ENCODE peak calls at places on chromosomes 2 and 18, in nine cellular contexts. One of them, this sample, is unnamed.

GRCh38 chr18:47953471-47953931 is 23.0 kb upstream of the SMAD2 start:
- DNase-seq in neural progenitor cell: peak
- DNase-seq in HepG2: no peak
- DNase-seq in IMR-90: no peak
- DNase-seq in GM12878: no peak
- DNase-seq in H1: no peak
- DNase-seq in A549: no peak
- DNase-seq in PC-3: peak
- DNase-seq in HCT116: no peak
- DNase-seq in this sample: peak

GRCh38 chr18:60120231-60120630 is 220.4 kb downstream of the PMAIP1 start:
- DNase-seq in neural progenitor cell: no peak
- DNase-seq in PC-3: peak
- DNase-seq in IMR-90: no peak
- DNase-seq in HepG2: no peak
- DNase-seq in GM12878: no peak
- DNase-seq in H1: no peak
- DNase-seq in HCT116: no peak
- DNase-seq in A549: no peak
- DNase-seq in this sample: no peak

GRCh38 chr18:79794851-79795250 is 2.9 kb upstream of the KCNG2 start:
- DNase-seq in HCT116: no peak
- DNase-seq in PC-3: no peak
- DNase-seq in H1: no peak
- DNase-seq in IMR-90: no peak
- DNase-seq in HepG2: no peak
- DNase-seq in GM12878: no peak
- DNase-seq in A549: no peak
- DNase-seq in neural progenitor cell: no peak
- DNase-seq in this sample: no peak

GRCh38 chr2:169365093-169365483 is 2.8 kb upstream of the LRP2 start:
- DNase-seq in PC-3: no peak
- DNase-seq in A549: no peak
- DNase-seq in HepG2: no peak
- DNase-seq in HCT116: no peak
- DNase-seq in H1: no peak
- DNase-seq in IMR-90: no peak
- DNase-seq in neural progenitor cell: no peak
- DNase-seq in GM12878: no peak
- DNase-seq in this sample: no peak

GRCh38 chr2:215269397-215270117 is 42.3 kb upstream of the ATIC start:
- DNase-seq in PC-3: peak
- DNase-seq in A549: peak
- DNase-seq in neural progenitor cell: peak
- DNase-seq in GM12878: peak
- DNase-seq in H1: no peak
- DNase-seq in HCT116: peak
- DNase-seq in IMR-90: peak
- DNase-seq in HepG2: peak
- DNase-seq in this sample: peak

GRCh38 chr18:13136056-13136688 is 82.4 kb upstream of the LDLRAD4 start:
- DNase-seq in HCT116: no peak
- DNase-seq in IMR-90: no peak
- DNase-seq in A549: no peak
- DNase-seq in H1: no peak
- DNase-seq in HepG2: no peak
- DNase-seq in GM12878: no peak
- DNase-seq in neural progenitor cell: peak
- DNase-seq in PC-3: no peak
- DNase-seq in this sample: no peak

GRCh38 chr18:63683152-63683551 is 19.6 kb upstream of the SERPINB11 start:
- DNase-seq in IMR-90: peak
- DNase-seq in PC-3: peak
- DNase-seq in GM12878: no peak
- DNase-seq in neural progenitor cell: peak
- DNase-seq in HepG2: no peak
- DNase-seq in A549: peak
- DNase-seq in HCT116: no peak
- DNase-seq in H1: peak
- DNase-seq in this sample: peak

GRCh38 chr2:119645173-119645846 is 33.7 kb upstream of the TMEM177 start:
- DNase-seq in IMR-90: peak
- DNase-seq in H1: no peak
- DNase-seq in HepG2: no peak
- DNase-seq in neural progenitor cell: no peak
- DNase-seq in PC-3: no peak
- DNase-seq in HCT116: no peak
- DNase-seq in A549: no peak
- DNase-seq in GM12878: no peak
- DNase-seq in this sample: no peak

GRCh38 chr18:75204262-75204977 is 4.5 kb downstream of the PTGR3 start:
- DNase-seq in HepG2: no peak
- DNase-seq in GM12878: no peak
- DNase-seq in PC-3: no peak
- DNase-seq in H1: no peak
- DNase-seq in A549: no peak
- DNase-seq in neural progenitor cell: peak
- DNase-seq in IMR-90: peak
- DNase-seq in HCT116: no peak
- DNase-seq in this sample: peak

GRCh38 chr2:116948258-116948657 is 866.2 kb upstream of the DDX18 start:
- DNase-seq in IMR-90: no peak
- DNase-seq in neural progenitor cell: no peak
- DNase-seq in GM12878: no peak
- DNase-seq in HCT116: no peak
- DNase-seq in A549: no peak
- DNase-seq in HepG2: no peak
- DNase-seq in PC-3: no peak
- DNase-seq in H1: no peak
- DNase-seq in this sample: no peak

GRCh38 chr2:3626118-3626816 is 31.4 kb downstream of the COLEC11 start:
- DNase-seq in H1: no peak
- DNase-seq in neural progenitor cell: no peak
- DNase-seq in GM12878: no peak
- DNase-seq in IMR-90: peak
- DNase-seq in PC-3: no peak
- DNase-seq in HCT116: no peak
- DNase-seq in A549: no peak
- DNase-seq in HepG2: peak
- DNase-seq in this sample: peak

DNA sequence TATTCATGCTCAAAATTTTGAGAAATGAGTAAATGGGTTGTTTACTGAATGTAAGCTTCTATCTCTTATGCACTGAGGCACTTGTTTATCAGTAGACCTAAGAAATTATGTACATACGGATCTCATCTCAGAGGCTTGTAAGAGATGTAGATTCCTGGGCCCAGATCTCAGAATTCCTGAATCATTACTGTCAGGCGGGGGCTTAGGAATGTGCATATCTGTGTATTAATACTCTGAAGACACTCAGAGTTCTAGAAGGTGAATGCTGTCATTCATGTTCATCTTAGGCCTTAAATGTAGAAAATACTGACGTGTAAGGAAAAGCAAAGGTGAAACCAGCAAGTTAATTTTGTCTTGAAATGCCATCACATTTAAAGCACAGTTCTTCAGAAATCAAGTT is 169.6 kb downstream of the FMNL2 start:
- DNase-seq in PC-3: no peak
- DNase-seq in neural progenitor cell: no peak
- DNase-seq in HCT116: no peak
- DNase-seq in HepG2: no peak
- DNase-seq in GM12878: no peak
- DNase-seq in A549: peak
- DNase-seq in IMR-90: peak
- DNase-seq in H1: no peak
- DNase-seq in this sample: peak
- H3K4me2 ChIP-seq in PC-3: no peak
- H3K4me2 ChIP-seq in neural progenitor cell: no peak
- H3K4me2 ChIP-seq in HCT116: peak
- H3K4me2 ChIP-seq in HepG2: no peak
- H3K4me2 ChIP-seq in GM12878: peak
- H3K4me2 ChIP-seq in A549: peak
- H3K4me2 ChIP-seq in IMR-90: peak
- H3K4me2 ChIP-seq in H1: no peak
- H3K4me2 ChIP-seq in this sample: peak

GRCh38 chr2:219497495-219498279 is 1.0 kb upstream of the GMPPA start:
- DNase-seq in HCT116: peak
- DNase-seq in HepG2: peak
- DNase-seq in PC-3: peak
- DNase-seq in neural progenitor cell: peak
- DNase-seq in GM12878: no peak
- DNase-seq in A549: peak
- DNase-seq in IMR-90: peak
- DNase-seq in H1: no peak
- DNase-seq in this sample: peak

GRCh38 chr2:219496781-219497494 is 1.8 kb upstream of the GMPPA start:
- DNase-seq in H1: no peak
- DNase-seq in HCT116: no peak
- DNase-seq in neural progenitor cell: peak
- DNase-seq in A549: no peak
- DNase-seq in IMR-90: no peak
- DNase-seq in GM12878: no peak
- DNase-seq in PC-3: no peak
- DNase-seq in HepG2: no peak
- DNase-seq in this sample: no peak

GRCh38 chr2:219496247-219496646 is 2.4 kb upstream of the GMPPA start:
- DNase-seq in IMR-90: no peak
- DNase-seq in HepG2: no peak
- DNase-seq in A549: no peak
- DNase-seq in HCT116: no peak
- DNase-seq in H1: no peak
- DNase-seq in neural progenitor cell: no peak
- DNase-seq in GM12878: no peak
- DNase-seq in PC-3: no peak
- DNase-seq in this sample: no peak

GRCh38 chr2:219494952-219495530 is 3.6 kb upstream of the GMPPA start:
- DNase-seq in H1: no peak
- DNase-seq in PC-3: no peak
- DNase-seq in neural progenitor cell: no peak
- DNase-seq in A549: no peak
- DNase-seq in HepG2: no peak
- DNase-seq in IMR-90: no peak
- DNase-seq in GM12878: no peak
- DNase-seq in HCT116: no peak
- DNase-seq in this sample: no peak

DNA sequence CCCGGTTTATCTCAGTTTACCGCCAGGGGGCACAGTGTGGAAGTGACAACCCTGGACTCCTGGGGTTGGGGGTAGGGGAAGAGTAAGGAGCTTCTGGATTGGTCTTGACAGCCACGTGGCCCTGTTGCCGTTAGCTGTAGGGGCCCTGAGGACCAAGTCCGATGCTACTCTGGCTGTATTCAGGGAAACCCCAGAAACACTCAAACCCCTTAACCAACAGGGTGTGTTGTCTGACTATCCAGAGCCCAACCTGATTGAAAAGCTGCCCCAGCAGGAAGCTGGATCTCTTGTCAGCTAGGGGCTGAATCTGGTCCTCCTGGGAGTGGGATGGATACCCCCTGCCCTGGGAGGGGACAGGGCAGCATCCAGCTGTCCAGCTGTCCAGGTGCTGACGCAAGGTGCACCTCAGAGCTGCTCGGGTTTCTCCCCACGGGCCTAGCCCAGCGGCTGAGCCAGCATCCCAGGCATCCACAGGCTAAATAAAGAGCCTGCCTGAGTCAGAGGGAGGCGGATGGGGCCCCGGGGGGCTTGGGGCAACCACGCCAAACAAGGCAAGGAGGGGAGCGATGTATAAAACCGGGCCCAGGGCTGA is 3.1 kb upstream of the GMPPA start:
- DNase-seq in neural progenitor cell: peak
- DNase-seq in HCT116: peak
- DNase-seq in PC-3: peak
- DNase-seq in IMR-90: peak
- DNase-seq in HepG2: peak
- DNase-seq in GM12878: peak
- DNase-seq in H1: no peak
- DNase-seq in A549: peak
- DNase-seq in this sample: peak
- H3K4me2 ChIP-seq in neural progenitor cell: no peak
- H3K4me2 ChIP-seq in HCT116: peak
- H3K4me2 ChIP-seq in PC-3: no peak
- H3K4me2 ChIP-seq in IMR-90: no peak
- H3K4me2 ChIP-seq in HepG2: peak
- H3K4me2 ChIP-seq in GM12878: no peak
- H3K4me2 ChIP-seq in H1: peak
- H3K4me2 ChIP-seq in A549: peak
- H3K4me2 ChIP-seq in this sample: no peak

DNA sequence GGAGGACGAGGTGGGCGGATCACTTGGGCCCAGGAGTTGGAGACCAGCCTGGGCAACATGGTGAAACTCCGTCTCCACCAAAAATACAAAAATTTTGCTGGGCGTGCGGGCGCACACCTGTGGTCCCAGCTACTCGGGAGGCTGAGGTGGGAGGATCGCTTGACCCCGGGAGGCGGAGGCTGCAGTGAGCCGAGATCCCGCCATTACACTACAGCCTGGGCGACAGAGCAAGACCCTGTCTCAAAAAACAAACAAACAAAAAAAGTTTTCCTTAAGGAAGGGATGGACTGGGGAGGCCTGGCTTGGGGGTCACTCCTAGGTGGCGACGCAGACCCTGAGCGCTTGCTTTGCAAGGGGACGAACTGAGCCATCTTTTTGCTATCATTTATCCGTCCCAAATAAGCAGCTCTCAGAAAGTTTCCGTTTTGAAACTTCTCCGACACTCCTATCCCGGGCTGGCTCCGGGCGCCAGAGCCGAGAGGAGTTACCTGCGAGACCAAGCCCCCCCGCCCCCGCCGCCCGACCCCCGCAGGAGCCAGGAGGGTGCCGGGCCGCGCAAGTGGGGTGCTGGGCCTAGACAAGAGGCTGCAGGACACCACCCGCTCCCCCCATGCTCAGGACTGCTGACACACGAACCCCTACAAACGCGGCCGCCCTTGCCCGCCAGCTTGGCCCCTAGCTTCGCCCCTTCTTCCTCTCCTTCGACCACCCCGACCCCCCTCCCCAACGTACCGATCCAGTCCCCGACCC is 707 bp downstream of the PLA2R1 start:
- DNase-seq in PC-3: no peak
- DNase-seq in GM12878: no peak
- DNase-seq in HepG2: no peak
- DNase-seq in A549: peak
- DNase-seq in neural progenitor cell: no peak
- DNase-seq in H1: no peak
- DNase-seq in IMR-90: no peak
- DNase-seq in HCT116: no peak
- DNase-seq in this sample: peak
- H3K4me2 ChIP-seq in PC-3: peak
- H3K4me2 ChIP-seq in GM12878: no peak
- H3K4me2 ChIP-seq in HepG2: peak
- H3K4me2 ChIP-seq in A549: peak
- H3K4me2 ChIP-seq in neural progenitor cell: peak
- H3K4me2 ChIP-seq in H1: peak
- H3K4me2 ChIP-seq in IMR-90: peak
- H3K4me2 ChIP-seq in HCT116: peak
- H3K4me2 ChIP-seq in this sample: peak

DNA sequence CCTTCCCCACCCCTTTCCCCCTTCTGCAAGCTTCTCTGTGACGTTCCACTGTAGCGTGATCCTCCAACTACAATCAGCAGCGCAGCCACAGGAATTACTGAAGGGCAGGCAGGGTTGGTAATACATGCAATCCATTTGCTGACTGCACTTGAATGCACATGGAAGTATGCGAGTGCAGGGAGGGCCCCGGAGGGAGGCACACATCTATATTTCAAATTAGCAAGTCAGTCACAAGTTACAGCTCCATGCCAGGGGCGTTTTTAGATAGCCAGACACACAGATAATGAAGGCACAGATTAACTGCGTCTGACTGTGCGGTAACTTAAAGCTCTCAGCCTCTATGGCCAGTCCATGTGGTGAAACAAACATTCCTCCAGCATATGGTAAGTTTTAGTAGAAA is 209.2 kb upstream of the GATA6 start:
- DNase-seq in A549: no peak
- DNase-seq in H1: no peak
- DNase-seq in HepG2: no peak
- DNase-seq in GM12878: no peak
- DNase-seq in neural progenitor cell: no peak
- DNase-seq in IMR-90: no peak
- DNase-seq in HCT116: no peak
- DNase-seq in PC-3: no peak
- DNase-seq in this sample: no peak
- H3K4me2 ChIP-seq in A549: no peak
- H3K4me2 ChIP-seq in H1: no peak
- H3K4me2 ChIP-seq in HepG2: no peak
- H3K4me2 ChIP-seq in GM12878: no peak
- H3K4me2 ChIP-seq in neural progenitor cell: no peak
- H3K4me2 ChIP-seq in IMR-90: no peak
- H3K4me2 ChIP-seq in HCT116: no peak
- H3K4me2 ChIP-seq in PC-3: no peak
- H3K4me2 ChIP-seq in this sample: no peak

This sample was measured in osteoblast.